ENCODE peak calls at places on chromosomes 4 and X, in nine cellular contexts. W is NCI-H1105; B is brain pericyte; Y is stimulated activated CD4-positive, alpha-beta T cell treated with anti-CD3 and anti-CD28 coated beads, Interleukin-4, amount 100 ng/mL, for 48 hours; L is activated CD4-positive, alpha-beta T cell treated with anti-CD3 and anti-CD28 coated beads, Interleukin-2, amount 50 U/mL, for 1 hour; V is stimulated activated CD8-positive, alpha-beta memory T cell treated with anti-CD3 and anti-CD28 coated beads, Interleukin-4, amount 100 ng/mL, for 1 hour; X is NCI-H1694 treated with DMSO at 0.1 percent for 48 hours; T is hypothalamus; P is HT-29. R is an unnamed sample.

GRCh38 chr4:25113915-25114904 is 46.0 kb downstream of the SEPSECS start:
- DNase-seq in L (no peak), P (no peak), B (no peak), V (no peak), Y (no peak), W (no peak), X (no peak), T (no peak), R (no peak)

GRCh38 chr4:98747659-98748091 is 89.3 kb upstream of the TSPAN5 start:
- DNase-seq in T (no peak), V (no peak), W (no peak), X (no peak), Y (no peak), P (peak), B (peak), L (no peak), R (no peak)

GRCh38 chr4:2402053-2402452 is 16.4 kb downstream of the ZFYVE28 start:
- DNase-seq in W (peak), X (peak), Y (no peak), V (no peak), T (peak), B (no peak), P (no peak), L (no peak), R (no peak)

GRCh38 chrX:56066016-56066415 is 166.1 kb upstream of the KLF8 start:
- DNase-seq in T (no peak), P (no peak), V (no peak), Y (no peak), W (no peak), B (no peak), L (no peak), X (no peak), R (no peak)

GRCh38 chr4:129738175-129738574 is 642.2 kb downstream of the C4orf33 start:
- DNase-seq in T (no peak), B (no peak), Y (no peak), X (no peak), V (no peak), W (no peak), P (no peak), L (no peak), R (no peak)

GRCh38 chrX:443676-444210 is 57.0 kb upstream of the PPP2R3B start:
- DNase-seq in W (no peak), B (no peak), T (no peak), X (no peak), Y (no peak), L (no peak), P (no peak), V (no peak), R (no peak)

GRCh38 chrX:67692246-67692645 is 148.4 kb downstream of the AR start:
- DNase-seq in L (no peak), Y (no peak), W (no peak), V (no peak), P (no peak), T (no peak), B (no peak), X (no peak), R (no peak)

GRCh38 chr4:88756149-88756548 is 58.5 kb upstream of the NAP1L5 start:
- DNase-seq in V (no peak), Y (no peak), B (no peak), P (no peak), W (no peak), X (no peak), T (no peak), L (no peak), R (no peak)

GRCh38 chrX:66717926-66718325 is 79.0 kb upstream of the EDA2R start:
- DNase-seq in V (no peak), T (no peak), X (no peak), Y (no peak), P (no peak), L (no peak), W (no peak), B (no peak), R (no peak)

GRCh38 chr4:992297-993110 is 700 bp downstream of the SLC26A1 start:
- DNase-seq in V (no peak), P (peak), T (no peak), W (no peak), L (no peak), Y (no peak), B (no peak), X (no peak), R (no peak)

GRCh38 chr4:73662709-73663546 is 42.7 kb upstream of the RASSF6 start:
- DNase-seq in Y (no peak), L (no peak), X (peak), V (no peak), P (peak), B (peak), T (no peak), W (peak), R (peak)

GRCh38 chr4:69881173-69881773 is 21.3 kb upstream of the SULT1E1 start:
- DNase-seq in P (peak), X (peak), T (peak), Y (no peak), L (peak), V (no peak), B (no peak), W (peak), R (no peak)

GRCh38 chr4:159071969-159072765 is 30.7 kb upstream of the RAPGEF2 start:
- DNase-seq in B (no peak), Y (no peak), T (no peak), V (no peak), X (no peak), W (no peak), P (no peak), L (no peak), R (no peak)

GRCh38 chr4:164716901-164717300 is 37.0 kb upstream of the SMIM31 start:
- DNase-seq in P (peak), B (no peak), W (no peak), Y (no peak), X (no peak), V (no peak), T (no peak), L (no peak), R (no peak)

GRCh38 chr4:3332498-3332897 is 39.7 kb downstream of the RGS12 start:
- DNase-seq in V (no peak), P (no peak), B (no peak), X (no peak), Y (no peak), L (no peak), W (no peak), T (no peak), R (no peak)

GRCh38 chr4:48454591-48454990 is 28.6 kb upstream of the SLC10A4 start:
- DNase-seq in W (no peak), B (no peak), V (no peak), P (no peak), L (no peak), Y (no peak), T (no peak), X (no peak), R (no peak)

GRCh38 chr4:39470402-39470801 is 11.5 kb downstream of the LIAS start:
- DNase-seq in X (no peak), W (no peak), T (no peak), Y (no peak), V (no peak), L (no peak), P (no peak), B (no peak), R (no peak)

GRCh38 chrX:8103655-8104054 is 67.4 kb downstream of the VCX2 start:
- DNase-seq in X (peak), V (no peak), B (no peak), P (no peak), W (no peak), T (no peak), Y (no peak), L (no peak), R (no peak)

GRCh38 chrX:102517331-102517730 is 792 bp upstream of the TMSB15A start:
- DNase-seq in X (peak), V (no peak), W (no peak), P (peak), B (no peak), Y (no peak), L (no peak), T (no peak), R (no peak)

GRCh38 chr4:169225812-169226211 is 44.9 kb downstream of the SH3RF1 start:
- DNase-seq in B (no peak), V (no peak), X (no peak), Y (no peak), L (no peak), W (no peak), P (peak), T (no peak), R (no peak)

GRCh38 chr4:188168621-188169020 is 29.4 kb downstream of the TRIML1 start:
- DNase-seq in B (no peak), L (no peak), V (no peak), W (no peak), Y (no peak), P (no peak), X (no peak), T (no peak), R (no peak)

GRCh38 chr4:21134994-21135393 is 434.7 kb downstream of the PACRGL start:
- DNase-seq in T (no peak), V (no peak), X (peak), L (no peak), P (peak), B (no peak), Y (no peak), W (peak), R (peak)

GRCh38 chr4:167595898-167596297 is 361.6 kb upstream of the SPOCK3 start:
- DNase-seq in W (no peak), P (no peak), Y (no peak), X (no peak), B (no peak), T (no peak), V (no peak), L (no peak), R (no peak)

GRCh38 chrX:102339312-102340298 is 92.6 kb downstream of the NXF2 start:
- DNase-seq in V (no peak), Y (no peak), P (no peak), W (no peak), B (no peak), X (no peak), L (no peak), T (no peak), R (no peak)

GRCh38 chr4:7428261-7429068 is 6.3 kb downstream of the PSAPL1 start:
- DNase-seq in B (no peak), L (no peak), V (no peak), W (no peak), P (no peak), T (no peak), X (no peak), Y (no peak), R (no peak)

GRCh38 chr4:108148316-108148715 is 20.4 kb downstream of the LEF1 start:
- DNase-seq in X (no peak), T (no peak), P (no peak), V (no peak), W (no peak), L (no peak), Y (no peak), B (no peak), R (no peak)

GRCh38 chr4:47367761-47368160 is 95.7 kb downstream of the COMMD8 start:
- DNase-seq in B (no peak), X (no peak), L (no peak), W (no peak), V (no peak), P (no peak), T (no peak), Y (no peak), R (no peak)

R was measured in SW 1271.